ENCODE peak calls at places on chromosome 13, in five cellular contexts. L is NB4, E is sigmoid colon, B is A549, J is tibial nerve. A is an unnamed sample.
A peak's percentile ranks its signal among the peaks of the same experiment; 100 is the strongest.

GRCh38 chr13:36339600-36340155 is 6.5 kb downstream of the SPART start:
- DNase-seq in L (no peak), E (no peak), B (no peak), J (no peak), A (no peak)

GRCh38 chr13:114082849-114083645 is 49.4 kb downstream of the RASA3 start:
- DNase-seq in L (no peak), E (no peak), B (no peak), J (no peak), A (no peak)

GRCh38 chr13:40993119-40993518 is 26.0 kb downstream of the ELF1 start:
- DNase-seq in L (no peak), E (no peak), B (no peak), J (no peak), A (no peak)

GRCh38 chr13:110397445-110397844 is 90.4 kb downstream of the COL4A2 start:
- DNase-seq in L (no peak), E (peak; percentile 81), B (no peak), J (no peak), A (no peak)

GRCh38 chr13:112999414-113000177 is 30.6 kb downstream of the MCF2L start:
- DNase-seq in L (no peak), E (no peak), B (no peak), J (no peak), A (no peak)

GRCh38 chr13:51112771-51113170 is 1.7 kb upstream of the C13orf42 start:
- DNase-seq in L (no peak), E (no peak), B (no peak), J (no peak), A (no peak)

GRCh38 chr13:34547929-34548328 is 394.1 kb upstream of the NBEA start:
- DNase-seq in L (no peak), E (no peak), B (no peak), J (no peak), A (no peak)

GRCh38 chr13:101035119-101035620 is 360.6 kb upstream of the TMTC4 start:
- DNase-seq in L (no peak), E (no peak), B (no peak), J (no peak), A (no peak)

GRCh38 chr13:63463782-63464610 is 2048.3 kb upstream of the PCDH20 start:
- DNase-seq in L (no peak), E (no peak), B (no peak), J (no peak), A (peak; percentile 10)

GRCh38 chr13:30047154-30047874 is 196.9 kb upstream of the UBL3 start:
- DNase-seq in L (peak; percentile 93), E (no peak), B (no peak), J (no peak), A (no peak)

GRCh38 chr13:94232161-94232560 is 247.3 kb downstream of the DCT start:
- DNase-seq in L (no peak), E (no peak), B (no peak), J (no peak), A (no peak)

GRCh38 chr13:52779028-52779612 is 39.5 kb upstream of the CNMD start:
- DNase-seq in L (no peak), E (no peak), B (no peak), J (no peak), A (no peak)

DNA sequence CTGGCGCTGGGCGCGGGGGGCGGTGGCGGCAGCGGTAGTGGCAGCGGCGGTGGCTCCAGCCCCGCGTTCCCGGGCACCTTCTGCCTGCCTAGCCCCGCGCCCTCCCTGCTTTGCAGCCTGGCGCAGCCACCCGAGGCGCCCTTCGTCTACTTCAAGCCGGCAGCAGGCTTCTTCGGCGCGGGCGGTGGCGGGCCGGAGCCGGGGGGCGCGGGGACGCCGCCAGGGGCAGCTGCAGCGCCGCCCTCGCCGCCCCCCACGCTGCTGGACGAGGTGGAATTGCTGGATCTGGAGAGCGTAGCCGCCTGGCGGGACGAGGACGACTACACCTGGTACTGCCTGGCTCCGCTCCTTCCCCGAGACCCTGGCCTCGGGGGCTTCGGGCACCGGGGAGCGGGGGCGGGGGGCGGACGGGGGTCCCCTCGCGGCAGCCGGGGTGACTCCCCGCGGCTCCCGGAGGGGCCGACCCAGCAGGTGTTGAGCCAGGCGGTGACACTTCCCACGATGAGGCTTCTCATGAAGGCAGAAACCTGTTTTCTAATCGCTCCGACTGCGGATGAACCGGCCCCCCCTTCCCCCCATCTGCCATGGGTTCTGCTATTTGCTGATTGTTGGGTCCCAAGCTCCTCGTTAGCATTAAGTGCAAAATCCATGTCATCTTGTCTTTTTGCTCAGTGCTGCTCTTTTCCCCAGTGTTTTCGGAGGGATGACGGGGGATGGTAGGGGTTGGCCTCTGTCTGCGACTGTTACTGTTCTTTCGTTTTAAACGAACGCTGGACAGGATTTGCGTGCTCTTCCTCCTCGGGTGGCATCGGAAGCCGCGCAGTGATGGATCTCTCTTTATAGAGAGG is 948 bp downstream of the SLAIN1 start:
- DNase-seq in L (peak; percentile 75), E (peak; percentile 62), B (no peak), J (no peak), A (peak; percentile 38)
- TF ChIP-seq POLR2A in L (no peak), E (no peak), B (no peak), J (no peak), A (no peak)

DNA sequence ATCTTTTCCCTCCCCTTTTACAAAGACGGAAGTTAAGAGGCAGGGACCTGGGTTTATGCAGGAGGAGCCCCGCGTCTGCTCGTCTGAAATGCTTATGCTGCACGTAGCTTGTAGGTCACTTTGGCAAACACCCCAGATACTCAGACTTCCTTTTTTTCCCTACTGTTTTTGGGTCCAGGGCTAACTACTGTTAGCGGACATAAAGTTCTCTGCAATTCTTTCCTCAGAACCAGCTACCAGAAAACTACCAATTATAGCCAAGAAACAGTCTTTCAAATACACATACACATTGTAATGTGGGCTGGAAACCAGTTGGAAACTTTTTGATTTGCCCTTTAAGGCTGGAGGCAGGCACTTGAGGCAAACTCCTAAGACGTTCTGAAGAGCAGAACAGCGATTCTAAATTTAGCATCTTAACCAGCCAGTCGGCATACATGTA is 50.7 kb downstream of the EFNB2 start:
- DNase-seq in L (peak; percentile 41), E (peak; percentile 85), B (no peak), J (no peak), A (no peak)
- TF ChIP-seq POLR2A in L (no peak), E (no peak), B (no peak), J (no peak), A (no peak)

GRCh38 chr13:90553167-90553566 is 794.3 kb upstream of the MIR17HG start:
- DNase-seq in L (no peak), E (no peak), B (no peak), J (no peak), A (no peak)
- TF ChIP-seq POLR2A in L (no peak), E (no peak), B (no peak), J (no peak), A (no peak)

GRCh38 chr13:73355134-73355533 is 296.3 kb downstream of the KLF5 start:
- DNase-seq in L (no peak), E (no peak), B (no peak), J (no peak), A (no peak)
- TF ChIP-seq POLR2A in L (no peak), E (no peak), B (no peak), J (no peak), A (no peak)

GRCh38 chr13:20902438-20903163 is at the start of gene XPO4:
- DNase-seq in L (peak; percentile 93), E (peak; percentile 87), B (peak; percentile 59), J (peak; percentile 58), A (peak; percentile 85)
- TF ChIP-seq POLR2A in L (peak; percentile 86), E (peak; percentile 23), B (peak; percentile 37), J (peak; percentile 57), A (peak; percentile 66)